ENCODE peak calls at places on chromosomes 7 and 10, in four cellular contexts. L, O, D and Q are unnamed samples.

GRCh38 chr7:29989257-29989995 is at the start of gene SCRN1:
- DNase-seq in L (peak; percentile 77), O (peak; percentile 42), D (no peak), Q (peak; percentile 58)

GRCh38 chr10:82288461-82288881 is 413.5 kb downstream of the NRG3 start:
- DNase-seq in L (no peak), O (no peak), D (no peak), Q (no peak)

GRCh38 chr10:94358480-94358879 is 4.3 kb downstream of the NOC3L start:
- DNase-seq in L (no peak), O (no peak), D (peak; percentile 43), Q (no peak)

GRCh38 chr7:50555594-50556140 is 9.5 kb downstream of the DDC start:
- DNase-seq in L (no peak), O (no peak), D (no peak), Q (no peak)

GRCh38 chr7:91656486-91657237 is 223.8 kb downstream of the MTERF1 start:
- DNase-seq in L (no peak), O (no peak), D (no peak), Q (no peak)

GRCh38 chr10:94012834-94013830 is 19.4 kb downstream of the PLCE1 start:
- DNase-seq in L (no peak), O (no peak), D (no peak), Q (no peak)

GRCh38 chr7:104767826-104768536 is 246.0 kb upstream of the KMT2E start:
- DNase-seq in L (no peak), O (no peak), D (no peak), Q (no peak)

GRCh38 chr10:95517536-95518454 is 43.4 kb downstream of the SORBS1 start:
- DNase-seq in L (no peak), O (no peak), D (no peak), Q (no peak)

GRCh38 chr7:128735433-128735832 is 3.7 kb upstream of the CALU start:
- DNase-seq in L (no peak), O (no peak), D (no peak), Q (no peak)

GRCh38 chr10:85791846-85792532 is 574.6 kb downstream of the GRID1 start:
- DNase-seq in L (peak; percentile 70), O (no peak), D (no peak), Q (no peak)

GRCh38 chr7:115822801-115823200 is 207.8 kb downstream of the TFEC start:
- DNase-seq in L (no peak), O (no peak), D (no peak), Q (no peak)

GRCh38 chr7:114180556-114181266 is 233.9 kb upstream of the FOXP2 start:
- DNase-seq in L (no peak), O (no peak), D (no peak), Q (no peak)

GRCh38 chr7:39332142-39332541 is 234.1 kb upstream of the YAE1 start:
- DNase-seq in L (no peak), O (no peak), D (no peak), Q (no peak)

GRCh38 chr10:126628746-126629145 is 41.7 kb downstream of the C10orf90 start:
- DNase-seq in L (no peak), O (no peak), D (no peak), Q (no peak)

GRCh38 chr10:6202098-6202683 is 541 bp upstream of the PFKFB3 start:
- DNase-seq in L (no peak), O (no peak), D (no peak), Q (no peak)

DNA sequence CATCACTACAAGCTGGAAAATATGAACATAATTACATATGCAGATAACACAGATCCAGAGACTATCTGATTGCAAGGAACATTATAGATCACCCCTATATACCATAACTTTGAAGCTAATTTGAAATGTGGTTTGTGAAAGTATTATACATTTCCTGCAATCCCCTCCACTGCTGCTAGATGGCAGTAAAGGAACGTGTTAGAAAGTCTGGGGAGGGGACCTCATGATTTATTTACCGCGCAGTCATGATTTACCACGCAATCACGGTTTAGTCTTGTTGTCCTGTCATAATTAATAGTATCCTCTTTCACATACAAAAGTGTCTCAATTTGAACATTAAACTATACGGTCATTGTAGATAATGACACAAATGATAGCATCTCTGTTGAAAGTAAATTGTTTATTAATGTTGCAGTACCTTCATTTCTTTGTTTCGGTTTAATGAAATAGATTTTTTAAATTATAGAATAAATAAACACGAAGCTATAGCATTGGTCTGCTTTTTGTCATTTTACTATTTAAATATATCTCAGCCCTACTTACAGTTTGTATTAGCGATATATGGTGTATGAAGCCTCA is 145.3 kb upstream of the PRSS1 start:
- DNase-seq in L (peak; percentile 68), O (no peak), D (peak; percentile 53), Q (peak; percentile 63)
- TF ChIP-seq CTCF in L (peak; percentile 73), O (peak; percentile 82), D (peak; percentile 78), Q (peak; percentile 56)

GRCh38 chr7:73770002-73770859 is at the start of gene CLDN3:
- DNase-seq in L (peak; percentile 60), O (no peak), D (peak; percentile 73), Q (no peak)
- TF ChIP-seq POLR2A in L (no peak), O (no peak), D (no peak), Q (no peak)

GRCh38 chr10:114121031-114121430 is 53.0 kb downstream of the CCDC186 start:
- DNase-seq in L (no peak), O (no peak), D (no peak), Q (no peak)
- TF ChIP-seq CTCF in L (no peak), O (no peak), D (no peak), Q (no peak)

GRCh38 chr10:43678654-43679053 is 30.0 kb upstream of the ZNF32 start:
- DNase-seq in L (no peak), O (no peak), D (no peak), Q (no peak)

GRCh38 chr10:43676360-43676759 is 27.7 kb upstream of the ZNF32 start:
- DNase-seq in L (no peak), O (no peak), D (no peak), Q (peak; percentile 36)

GRCh38 chr10:43671659-43672555 is 23.2 kb upstream of the ZNF32 start:
- DNase-seq in L (peak; percentile 75), O (peak; percentile 64), D (peak; percentile 47), Q (peak; percentile 75)

GRCh38 chr10:43674546-43675205 is 26.0 kb upstream of the ZNF32 start:
- DNase-seq in L (no peak), O (no peak), D (no peak), Q (no peak)

GRCh38 chr10:43673471-43673870 is 24.8 kb upstream of the ZNF32 start:
- DNase-seq in L (no peak), O (no peak), D (no peak), Q (no peak)
- TF ChIP-seq POLR2A in L (no peak), O (no peak), D (no peak), Q (no peak)

GRCh38 chr7:43489257-43489656 is 93.7 kb upstream of the STK17A start:
- DNase-seq in L (no peak), O (no peak), D (no peak), Q (no peak)

GRCh38 chr7:43492906-43493305 is 90.0 kb upstream of the STK17A start:
- DNase-seq in L (no peak), O (no peak), D (no peak), Q (no peak)

GRCh38 chr7:43490016-43490415 is 92.9 kb upstream of the STK17A start:
- DNase-seq in L (no peak), O (no peak), D (no peak), Q (no peak)

GRCh38 chr7:43491123-43491522 is 91.8 kb upstream of the STK17A start:
- DNase-seq in L (no peak), O (no peak), D (no peak), Q (no peak)

GRCh38 chr7:43491984-43492383 is 90.9 kb upstream of the STK17A start:
- DNase-seq in L (no peak), O (no peak), D (no peak), Q (no peak)
- TF ChIP-seq CTCF in L (no peak), O (no peak), D (no peak), Q (no peak)

GRCh38 chr7:80665526-80665925 is 27.1 kb downstream of the CD36 start:
- DNase-seq in L (no peak), O (no peak), D (no peak), Q (no peak)
- TF ChIP-seq POLR2A in L (no peak), O (no peak), D (no peak), Q (no peak)

GRCh38 chr10:27143686-27144085 is 10.5 kb downstream of the YME1L1 start:
- DNase-seq in L (no peak), O (no peak), D (no peak), Q (no peak)

DNA sequence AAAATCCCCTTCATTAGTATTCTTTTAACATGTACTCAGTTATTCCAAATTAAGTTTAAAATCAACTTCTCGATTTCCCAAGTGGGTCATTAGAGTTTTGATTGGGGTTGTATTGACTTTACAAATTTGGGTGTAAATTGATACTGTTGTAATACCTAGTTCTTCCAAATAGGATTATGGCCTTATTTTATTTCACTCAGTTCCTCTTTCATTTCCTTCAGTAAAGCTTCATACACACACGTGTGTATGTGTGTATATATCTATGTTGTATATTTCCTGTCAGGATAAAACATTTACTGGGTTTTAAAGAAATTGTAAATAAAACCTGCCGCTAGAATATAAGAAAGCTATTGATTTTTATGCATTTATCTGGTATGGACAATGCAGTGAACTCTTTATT is 15.9 kb downstream of the YME1L1 start:
- DNase-seq in L (no peak), O (no peak), D (no peak), Q (no peak)
- TF ChIP-seq CTCF in L (no peak), O (no peak), D (no peak), Q (no peak)

DNA sequence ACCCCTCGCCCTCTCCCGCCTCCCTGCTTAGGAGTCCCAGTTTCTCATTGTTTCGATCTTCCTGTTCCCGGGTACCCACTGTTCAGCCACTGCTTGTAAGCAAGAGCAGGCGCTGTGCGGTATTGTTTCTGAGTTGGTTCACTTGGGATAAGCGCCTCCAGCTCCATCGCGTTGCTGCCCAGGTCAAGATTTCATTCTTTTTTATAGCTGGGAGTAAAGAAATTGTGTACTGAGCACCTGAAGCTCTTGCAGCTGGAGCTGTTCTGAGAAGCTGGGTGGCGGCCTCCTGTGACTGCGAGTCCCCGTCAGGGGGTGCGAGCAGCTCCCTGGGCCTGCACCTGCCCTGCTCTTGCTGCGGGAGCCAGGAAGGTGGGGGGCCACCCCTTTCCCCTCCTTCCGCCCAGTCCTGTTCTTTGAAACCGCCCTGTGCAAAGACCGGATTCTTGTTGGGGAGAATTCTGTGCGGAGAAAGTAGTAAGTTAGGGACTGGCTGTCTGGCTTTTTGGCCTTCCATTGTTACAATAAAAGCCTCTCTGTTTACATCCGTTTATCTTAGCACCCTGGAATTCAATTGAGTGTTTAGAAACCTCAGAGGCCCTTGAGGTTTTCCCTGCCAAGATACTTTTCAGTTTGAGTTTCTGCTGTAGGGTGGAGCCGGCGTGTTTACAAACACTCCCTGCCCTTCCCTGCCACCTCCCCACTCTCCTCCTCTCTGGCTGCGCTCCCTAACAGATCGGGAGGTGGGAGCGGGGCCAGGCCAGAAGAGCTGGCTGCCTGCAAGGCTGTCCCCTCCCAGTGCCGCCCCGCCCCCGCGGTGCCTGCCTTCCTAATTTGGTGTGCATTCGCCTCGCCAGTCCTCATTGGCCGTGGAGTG is 30.8 kb upstream of the AP5Z1 start:
- DNase-seq in L (peak; percentile 98), O (peak; percentile 99), D (peak; percentile 85), Q (peak; percentile 99)
- TF ChIP-seq POLR2A in L (no peak), O (no peak), D (no peak), Q (no peak)